ENCODE peak calls at places on chromosome 11, in eight cellular contexts. X is IMR-90, J is GM23248, U is A549, Q is tibial artery, E is right atrium auricular region, C is upper lobe of right lung, B is tibial nerve. V is an unnamed sample. For H3K9me3, the result is how much of the 10 kb centered on the place peaks cover.

GRCh38 chr11:720642-721346 is 14.8 kb downstream of the EPS8L2 start:
- DNase-seq in X (peak), J (no peak), U (no peak), Q (no peak), E (no peak), C (no peak), B (no peak), V (no peak)

GRCh38 chr11:44171518-44171917 is 76.0 kb downstream of the EXT2 start:
- DNase-seq in X (no peak), J (no peak), U (no peak), Q (no peak), E (no peak), C (no peak), B (no peak), V (no peak)

GRCh38 chr11:132187814-132188213 is 817.4 kb downstream of the NTM start:
- DNase-seq in X (peak), J (peak), U (no peak), Q (no peak), E (no peak), C (no peak), B (no peak), V (no peak)

GRCh38 chr11:14435717-14436116 is 63.9 kb downstream of the COPB1 start:
- DNase-seq in X (no peak), J (no peak), U (no peak), Q (no peak), E (no peak), C (no peak), B (no peak), V (no peak)

GRCh38 chr11:19520681-19521080 is 192.0 kb upstream of the NAV2 start:
- DNase-seq in X (no peak), J (no peak), U (no peak), Q (no peak), E (no peak), C (no peak), B (no peak), V (no peak)

GRCh38 chr11:117839936-117840813 is 15.6 kb upstream of the FXYD2 start:
- DNase-seq in X (no peak), J (no peak), U (no peak), Q (no peak), E (no peak), C (peak), B (no peak), V (no peak)

GRCh38 chr11:17714356-17714854 is 5.0 kb upstream of the MYOD1 start:
- DNase-seq in X (no peak), J (no peak), U (no peak), Q (peak), E (no peak), C (no peak), B (no peak), V (no peak)

GRCh38 chr11:65719887-65720236 is 736 bp downstream of the RNASEH2C start:
- DNase-seq in X (peak), J (peak), U (no peak), Q (no peak), E (no peak), C (peak), B (no peak), V (no peak)

GRCh38 chr11:46380340-46381045 is 976 bp upstream of the MDK start:
- DNase-seq in X (no peak), J (peak), U (no peak), Q (peak), E (peak), C (peak), B (peak), V (peak)

GRCh38 chr11:66631883-66632282 is 6.6 kb upstream of the RBM4 start:
- DNase-seq in X (no peak), J (no peak), U (no peak), Q (no peak), E (no peak), C (no peak), B (no peak), V (no peak)

GRCh38 chr11:65185166-65185565 is 3.4 kb downstream of the CAPN1 start:
- DNase-seq in X (no peak), J (no peak), U (no peak), Q (no peak), E (no peak), C (no peak), B (no peak), V (no peak)

GRCh38 chr11:42625757-42626156 is 686.0 kb upstream of the API5 start:
- DNase-seq in X (no peak), J (no peak), U (no peak), Q (no peak), E (no peak), C (no peak), B (no peak), V (no peak)

GRCh38 chr11:117825538-117826359 is 1.2 kb upstream of the FXYD2 start:
- DNase-seq in X (no peak), J (no peak), U (no peak), Q (no peak), E (no peak), C (peak), B (no peak), V (peak)

GRCh38 chr11:73752216-73752867 is 8.5 kb downstream of the RAB6A start:
- DNase-seq in X (no peak), J (no peak), U (no peak), Q (peak), E (no peak), C (peak), B (no peak), V (no peak)

GRCh38 chr11:67024410-67024809 is 1.5 kb downstream of the SYT12 start:
- DNase-seq in X (no peak), J (no peak), U (no peak), Q (no peak), E (no peak), C (no peak), B (no peak), V (no peak)

GRCh38 chr11:27331984-27332383 is 31.0 kb downstream of the CCDC34 start:
- DNase-seq in X (peak), J (peak), U (no peak), Q (no peak), E (no peak), C (no peak), B (no peak), V (no peak)

GRCh38 chr11:12454782-12455181 is 77.4 kb downstream of the PARVA start:
- DNase-seq in X (peak), J (peak), U (no peak), Q (no peak), E (no peak), C (no peak), B (no peak), V (no peak)

GRCh38 chr11:106178361-106178760 is 100.9 kb downstream of the AASDHPPT start:
- DNase-seq in X (no peak), J (peak), U (no peak), Q (no peak), E (no peak), C (no peak), B (no peak), V (no peak)

GRCh38 chr11:48043111-48043997 is 63.0 kb downstream of the PTPRJ start:
- DNase-seq in X (no peak), J (no peak), U (no peak), Q (no peak), E (no peak), C (no peak), B (no peak), V (no peak)

GRCh38 chr11:68370211-68371111 is 58.1 kb downstream of the LRP5 start:
- DNase-seq in X (no peak), J (peak), U (no peak), Q (peak), E (peak), C (no peak), B (no peak), V (no peak)

GRCh38 chr11:122731500-122731913 is 76.0 kb downstream of the UBASH3B start:
- DNase-seq in X (peak), J (peak), U (peak), Q (no peak), E (no peak), C (no peak), B (no peak), V (no peak)

GRCh38 chr11:12147827-12148226 is 37.4 kb downstream of the MICAL2 start:
- DNase-seq in X (no peak), J (no peak), U (no peak), Q (no peak), E (no peak), C (peak), B (no peak), V (no peak)

GRCh38 chr11:93268287-93269040 is 62.1 kb upstream of the DEUP1 start:
- DNase-seq in X (no peak), J (no peak), U (no peak), Q (no peak), E (no peak), C (no peak), B (no peak), V (no peak)

GRCh38 chr11:73389134-73389525 is 12.9 kb downstream of the RELT start:
- DNase-seq in X (no peak), J (no peak), U (peak), Q (no peak), E (no peak), C (no peak), B (no peak), V (no peak)

GRCh38 chr11:61587541-61587941 is 6.7 kb upstream of the SYT7 start:
- DNase-seq in X (no peak), J (peak), U (no peak), Q (no peak), E (no peak), C (peak), B (no peak), V (no peak)
- H3K4me3 ChIP-seq in X (peak), J (peak), U (peak), Q (peak), E (peak), C (peak), B (peak), V (peak)

DNA sequence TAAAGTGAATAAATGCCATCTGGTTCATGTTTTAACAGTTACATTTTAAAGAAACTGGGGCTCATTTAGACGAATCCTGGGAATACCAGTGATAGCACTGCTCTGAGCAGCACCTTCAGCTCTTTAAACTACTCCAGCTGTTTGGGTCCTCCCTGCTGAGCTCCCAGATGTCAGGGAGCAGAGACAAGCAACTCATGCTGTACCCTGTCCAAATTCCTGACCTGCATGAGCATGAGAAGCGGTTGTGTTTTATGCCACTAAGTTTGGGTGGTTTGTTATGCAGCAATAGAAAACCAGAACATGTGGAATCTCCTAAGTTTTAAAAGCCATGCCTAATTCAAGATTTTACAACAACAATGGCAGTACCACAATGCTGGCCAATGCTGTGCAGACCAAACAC is 90.1 kb downstream of the FDX1 start:
- DNase-seq in X (no peak), J (peak), U (no peak), Q (no peak), E (no peak), C (no peak), B (no peak), V (no peak)
- H3K9me3 ChIP-seq in X (under half), J (under half), U (under half), Q (under half), E (under half), C (under half), B (under half), V (under half)

GRCh38 chr11:7673724-7674434 is 579 bp upstream of the CYB5R2 start:
- DNase-seq in X (no peak), J (peak), U (no peak), Q (no peak), E (no peak), C (peak), B (peak), V (no peak)
- H3K4me3 ChIP-seq in X (peak), J (peak), U (peak), Q (peak), E (peak), C (peak), B (peak), V (peak)

DNA sequence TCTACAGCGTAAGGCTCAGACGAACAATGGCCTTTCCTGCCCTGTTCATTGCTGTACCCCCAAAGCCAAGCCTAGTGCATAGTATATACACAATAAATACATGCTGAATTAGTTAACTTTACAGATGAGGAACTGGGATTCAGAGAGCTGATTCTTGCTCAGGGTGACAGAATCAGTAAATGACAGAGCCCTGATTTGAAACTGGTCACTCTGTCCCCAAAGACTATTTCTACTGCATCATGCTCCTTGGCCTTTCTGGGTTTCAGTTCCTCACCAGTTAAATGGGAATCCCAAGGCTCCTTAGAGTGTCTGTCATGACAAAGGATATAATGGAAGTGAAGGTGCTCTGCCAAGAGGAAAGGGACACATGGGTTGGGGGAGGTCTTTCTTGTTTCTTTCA is 50.5 kb upstream of the TSKU start:
- DNase-seq in X (no peak), J (no peak), U (no peak), Q (no peak), E (no peak), C (no peak), B (no peak), V (no peak)
- H3K9me3 ChIP-seq in X (under half), J (under half), U (under half), Q (under half), E (under half), C (under half), B (under half), V (under half)

DNA sequence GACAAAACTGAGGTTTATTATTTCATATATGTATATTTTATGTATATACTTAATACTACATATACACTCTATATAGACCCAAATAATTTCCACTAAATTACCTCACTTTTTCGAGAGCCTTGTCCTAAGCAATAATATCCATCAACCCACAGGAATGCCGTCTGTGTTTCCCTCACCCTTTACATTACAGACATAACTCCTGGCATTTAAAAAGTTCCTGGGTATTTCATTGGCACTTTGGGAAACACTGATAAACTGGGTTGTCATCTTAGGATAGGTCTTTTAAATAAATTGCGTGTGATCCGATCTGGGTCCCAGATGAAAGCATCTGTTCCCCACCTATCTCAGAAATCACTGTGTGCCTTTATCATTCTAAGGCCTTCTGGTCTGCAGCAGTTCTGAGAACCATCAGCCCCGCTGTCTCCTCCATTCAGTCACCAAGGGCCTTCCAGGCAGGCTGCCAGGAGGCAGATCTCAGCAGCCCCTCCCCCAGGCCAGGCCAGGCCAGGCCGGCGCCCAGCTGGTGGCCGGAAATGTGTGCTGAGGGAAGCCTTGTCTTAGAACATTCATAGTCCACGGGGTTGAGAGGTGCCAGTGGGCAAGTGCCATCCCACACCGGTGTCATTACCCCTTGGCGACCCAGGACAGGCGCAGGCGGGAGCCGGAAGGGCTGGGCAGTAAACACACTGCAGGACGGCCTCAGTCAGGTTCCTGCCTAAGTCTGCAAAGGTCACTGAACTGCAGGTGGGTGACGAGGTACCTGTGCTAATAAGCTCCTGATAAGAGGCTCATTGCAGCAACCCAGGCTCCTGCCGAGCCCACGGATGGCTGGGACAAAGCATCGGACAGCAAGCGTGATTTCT is 3.3 kb downstream of the FGF19 start:
- DNase-seq in X (peak), J (peak), U (peak), Q (no peak), E (no peak), C (peak), B (peak), V (no peak)
- H3K4me3 ChIP-seq in X (no peak), J (no peak), U (no peak), Q (no peak), E (no peak), C (no peak), B (no peak), V (no peak)

GRCh38 chr11:98307827-98308491 is 712.8 kb upstream of the CNTN5 start:
- DNase-seq in X (no peak), J (no peak), U (no peak), Q (no peak), E (no peak), C (no peak), B (no peak), V (no peak)
- H3K9me3 ChIP-seq in X (under half), J (under half), U (under half), Q (under half), E (under half), C (under half), B (under half), V (under half)

V was measured in ascending aorta.